ENCODE peak calls at places on chromosomes 4 and X, in six cellular contexts. One of them, this sample, is unnamed.
A peak's percentile ranks its signal among the peaks of the same experiment; 100 is the strongest.

GRCh38 chrX:140318306-140318705 is 186.6 kb downstream of the SOX3 start:
- DNase-seq in endodermal cell: no peak
- DNase-seq in IMR-90: no peak
- DNase-seq in K562: no peak
- DNase-seq in H9: no peak
- DNase-seq in keratinocyte: no peak
- DNase-seq in this sample: no peak

GRCh38 chrX:105658136-105658535 is 164.2 kb upstream of the NRK start:
- DNase-seq in endodermal cell: no peak
- DNase-seq in keratinocyte: no peak
- DNase-seq in H9: no peak
- DNase-seq in IMR-90: no peak
- DNase-seq in K562: no peak
- DNase-seq in this sample: no peak

GRCh38 chrX:120223374-120223773 is 27.2 kb upstream of the ZBTB33 start:
- DNase-seq in keratinocyte: no peak
- DNase-seq in endodermal cell: no peak
- DNase-seq in K562: no peak
- DNase-seq in IMR-90: no peak
- DNase-seq in H9: no peak
- DNase-seq in this sample: no peak

GRCh38 chrX:116657071-116657470 is 194.3 kb upstream of the CT83 start:
- DNase-seq in H9: no peak
- DNase-seq in IMR-90: no peak
- DNase-seq in endodermal cell: no peak
- DNase-seq in keratinocyte: no peak
- DNase-seq in K562: no peak
- DNase-seq in this sample: no peak

GRCh38 chr4:145739840-145740239 is 59.9 kb downstream of the C4orf51 start:
- DNase-seq in K562: no peak
- DNase-seq in IMR-90: no peak
- DNase-seq in H9: no peak
- DNase-seq in endodermal cell: no peak
- DNase-seq in keratinocyte: no peak
- DNase-seq in this sample: no peak

GRCh38 chrX:47484885-47485284 is 1.9 kb upstream of the ZNF41 start:
- DNase-seq in keratinocyte: no peak
- DNase-seq in H9: no peak
- DNase-seq in IMR-90: no peak
- DNase-seq in K562: no peak
- DNase-seq in endodermal cell: no peak
- DNase-seq in this sample: no peak

GRCh38 chrX:151702021-151702714 is 6.9 kb downstream of the PRRG3 start:
- DNase-seq in H9: no peak
- DNase-seq in endodermal cell: no peak
- DNase-seq in IMR-90: no peak
- DNase-seq in keratinocyte: no peak
- DNase-seq in K562: no peak
- DNase-seq in this sample: no peak

GRCh38 chr4:31104596-31104995 is 384.4 kb downstream of the PCDH7 start:
- DNase-seq in IMR-90: no peak
- DNase-seq in endodermal cell: no peak
- DNase-seq in H9: no peak
- DNase-seq in K562: no peak
- DNase-seq in keratinocyte: no peak
- DNase-seq in this sample: no peak

GRCh38 chr4:142404191-142404611 is 441.9 kb downstream of the INPP4B start:
- DNase-seq in H9: no peak
- DNase-seq in keratinocyte: no peak
- DNase-seq in IMR-90: peak; percentile 72
- DNase-seq in endodermal cell: no peak
- DNase-seq in K562: no peak
- DNase-seq in this sample: no peak

GRCh38 chr4:25320374-25321172 is 8.0 kb downstream of the ZCCHC4 start:
- DNase-seq in endodermal cell: no peak
- DNase-seq in H9: no peak
- DNase-seq in K562: no peak
- DNase-seq in keratinocyte: peak; percentile 35
- DNase-seq in IMR-90: peak; percentile 92
- DNase-seq in this sample: no peak

GRCh38 chr4:152029631-152030030 is 268.8 kb upstream of the GATB start:
- DNase-seq in K562: no peak
- DNase-seq in endodermal cell: peak; percentile 7
- DNase-seq in IMR-90: no peak
- DNase-seq in H9: no peak
- DNase-seq in keratinocyte: no peak
- DNase-seq in this sample: no peak

GRCh38 chr4:188254211-188254610 is 115.0 kb downstream of the TRIML1 start:
- DNase-seq in H9: no peak
- DNase-seq in keratinocyte: no peak
- DNase-seq in K562: no peak
- DNase-seq in IMR-90: peak; percentile 16
- DNase-seq in endodermal cell: no peak
- DNase-seq in this sample: no peak

GRCh38 chr4:138978600-138978999 is 37.0 kb upstream of the NOCT start:
- DNase-seq in IMR-90: no peak
- DNase-seq in keratinocyte: no peak
- DNase-seq in endodermal cell: peak; percentile 59
- DNase-seq in H9: no peak
- DNase-seq in K562: no peak
- DNase-seq in this sample: no peak

GRCh38 chr4:138948918-138949317 is 66.7 kb upstream of the NOCT start:
- DNase-seq in K562: no peak
- DNase-seq in IMR-90: no peak
- DNase-seq in keratinocyte: no peak
- DNase-seq in H9: no peak
- DNase-seq in endodermal cell: no peak
- DNase-seq in this sample: no peak

GRCh38 chrX:32896132-32896531 is 315.2 kb downstream of the DMD start:
- DNase-seq in K562: no peak
- DNase-seq in H9: no peak
- DNase-seq in keratinocyte: no peak
- DNase-seq in IMR-90: no peak
- DNase-seq in endodermal cell: no peak
- DNase-seq in this sample: no peak

GRCh38 chrX:102129473-102129872 is 4.0 kb downstream of the TCEAL2 start:
- DNase-seq in keratinocyte: no peak
- DNase-seq in endodermal cell: no peak
- DNase-seq in IMR-90: peak; percentile 4
- DNase-seq in H9: no peak
- DNase-seq in K562: no peak
- DNase-seq in this sample: no peak

GRCh38 chr4:127622923-127623754 is 9.6 kb upstream of the INTU start:
- DNase-seq in K562: no peak
- DNase-seq in keratinocyte: no peak
- DNase-seq in H9: peak; percentile 86
- DNase-seq in endodermal cell: peak; percentile 94
- DNase-seq in IMR-90: peak; percentile 33
- DNase-seq in this sample: no peak

GRCh38 chr4:4387531-4388311 is 819 bp downstream of the NSG1 start:
- DNase-seq in endodermal cell: peak; percentile 67
- DNase-seq in K562: no peak
- DNase-seq in H9: no peak
- DNase-seq in keratinocyte: no peak
- DNase-seq in IMR-90: no peak
- DNase-seq in this sample: no peak

GRCh38 chrX:135625995-135626394 is 87.4 kb upstream of the CT45A1 start:
- DNase-seq in IMR-90: no peak
- DNase-seq in H9: no peak
- DNase-seq in K562: peak; percentile 9
- DNase-seq in keratinocyte: no peak
- DNase-seq in endodermal cell: peak; percentile 41
- DNase-seq in this sample: no peak

GRCh38 chr4:13547563-13548041 is 3.3 kb upstream of the NKX3-2 start:
- DNase-seq in keratinocyte: no peak
- DNase-seq in K562: no peak
- DNase-seq in H9: no peak
- DNase-seq in IMR-90: no peak
- DNase-seq in endodermal cell: peak; percentile 79
- DNase-seq in this sample: no peak

GRCh38 chrX:138754861-138755260 is 43.3 kb upstream of the FGF13 start:
- DNase-seq in keratinocyte: no peak
- DNase-seq in K562: no peak
- DNase-seq in IMR-90: no peak
- DNase-seq in endodermal cell: no peak
- DNase-seq in H9: no peak
- DNase-seq in this sample: no peak

GRCh38 chrX:148270499-148270898 is 229.9 kb upstream of the AFF2 start:
- DNase-seq in IMR-90: no peak
- DNase-seq in endodermal cell: no peak
- DNase-seq in K562: no peak
- DNase-seq in H9: no peak
- DNase-seq in keratinocyte: no peak
- DNase-seq in this sample: no peak

GRCh38 chrX:148268646-148269045 is 231.8 kb upstream of the AFF2 start:
- DNase-seq in endodermal cell: no peak
- DNase-seq in keratinocyte: no peak
- DNase-seq in H9: no peak
- DNase-seq in IMR-90: no peak
- DNase-seq in K562: no peak
- DNase-seq in this sample: no peak

GRCh38 chrX:148271263-148271662 is 229.2 kb upstream of the AFF2 start:
- DNase-seq in keratinocyte: no peak
- DNase-seq in IMR-90: no peak
- DNase-seq in K562: no peak
- DNase-seq in endodermal cell: no peak
- DNase-seq in H9: no peak
- DNase-seq in this sample: no peak

GRCh38 chrX:148265829-148266228 is 234.6 kb upstream of the AFF2 start:
- DNase-seq in IMR-90: no peak
- DNase-seq in keratinocyte: no peak
- DNase-seq in K562: no peak
- DNase-seq in endodermal cell: no peak
- DNase-seq in H9: no peak
- DNase-seq in this sample: no peak

GRCh38 chrX:148269513-148269912 is 230.9 kb upstream of the AFF2 start:
- DNase-seq in H9: no peak
- DNase-seq in K562: no peak
- DNase-seq in keratinocyte: no peak
- DNase-seq in endodermal cell: no peak
- DNase-seq in IMR-90: no peak
- DNase-seq in this sample: no peak
- H3K9me3 ChIP-seq in H9: peaks cover 28% of the 10 kb centered on the region
- H3K9me3 ChIP-seq in K562: no peaks in the 10 kb centered on the region
- H3K9me3 ChIP-seq in keratinocyte: peaks cover 4% of the 10 kb centered on the region
- H3K9me3 ChIP-seq in endodermal cell: no peaks in the 10 kb centered on the region
- H3K9me3 ChIP-seq in IMR-90: peaks cover 10% of the 10 kb centered on the region
- H3K9me3 ChIP-seq in this sample: no peaks in the 10 kb centered on the region

GRCh38 chr4:159070742-159071141 is 32.1 kb upstream of the RAPGEF2 start:
- DNase-seq in endodermal cell: no peak
- DNase-seq in IMR-90: peak; percentile 74
- DNase-seq in keratinocyte: no peak
- DNase-seq in K562: no peak
- DNase-seq in H9: no peak
- DNase-seq in this sample: no peak
- H3K9ac ChIP-seq in endodermal cell: no peak overlapping the region
- H3K9ac ChIP-seq in IMR-90: no peak overlapping the region
- H3K9ac ChIP-seq in keratinocyte: no peak overlapping the region
- H3K9ac ChIP-seq in K562: no peak overlapping the region
- H3K9ac ChIP-seq in H9: no peak overlapping the region
- H3K9ac ChIP-seq in this sample: no peak overlapping the region

GRCh38 chr4:850323-850945 is 24.5 kb upstream of the CPLX1 start:
- DNase-seq in K562: no peak
- DNase-seq in IMR-90: no peak
- DNase-seq in keratinocyte: no peak
- DNase-seq in H9: no peak
- DNase-seq in endodermal cell: no peak
- DNase-seq in this sample: no peak

GRCh38 chr4:845836-846251 is 19.9 kb upstream of the CPLX1 start:
- DNase-seq in H9: no peak
- DNase-seq in IMR-90: peak; percentile 30
- DNase-seq in endodermal cell: no peak
- DNase-seq in keratinocyte: no peak
- DNase-seq in K562: no peak
- DNase-seq in this sample: no peak

GRCh38 chr4:849478-850175 is 23.7 kb upstream of the CPLX1 start:
- DNase-seq in keratinocyte: no peak
- DNase-seq in endodermal cell: no peak
- DNase-seq in K562: no peak
- DNase-seq in IMR-90: no peak
- DNase-seq in H9: no peak
- DNase-seq in this sample: no peak

GRCh38 chr4:848803-849477 is 23.0 kb upstream of the CPLX1 start:
- DNase-seq in H9: no peak
- DNase-seq in keratinocyte: no peak
- DNase-seq in K562: no peak
- DNase-seq in IMR-90: no peak
- DNase-seq in endodermal cell: no peak
- DNase-seq in this sample: no peak

DNA sequence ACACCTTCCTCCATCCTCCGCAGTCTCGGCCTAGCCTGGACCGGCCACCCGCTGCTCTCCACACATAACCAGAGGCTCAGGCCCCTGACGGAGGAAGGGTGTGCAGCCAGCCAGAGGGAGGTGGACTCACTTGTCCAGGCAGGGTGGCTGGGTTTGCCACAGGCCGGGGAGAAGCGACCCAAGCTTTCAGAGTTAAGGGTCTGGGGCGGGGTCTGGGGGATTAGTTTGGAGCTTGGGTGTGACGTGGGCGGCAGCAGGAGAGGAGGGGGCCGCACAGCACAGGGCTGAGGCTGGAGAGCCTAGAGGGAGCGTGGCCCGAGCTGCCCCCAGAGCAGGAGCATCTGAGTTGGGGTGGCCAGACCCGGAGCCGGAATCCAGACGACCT is 22.4 kb upstream of the CPLX1 start:
- DNase-seq in endodermal cell: no peak
- DNase-seq in keratinocyte: no peak
- DNase-seq in H9: no peak
- DNase-seq in K562: no peak
- DNase-seq in IMR-90: no peak
- DNase-seq in this sample: no peak
- H3K9me3 ChIP-seq in endodermal cell: no peaks in the 10 kb centered on the region
- H3K9me3 ChIP-seq in keratinocyte: no peaks in the 10 kb centered on the region
- H3K9me3 ChIP-seq in H9: no peaks in the 10 kb centered on the region
- H3K9me3 ChIP-seq in K562: no peaks in the 10 kb centered on the region
- H3K9me3 ChIP-seq in IMR-90: no peaks in the 10 kb centered on the region
- H3K9me3 ChIP-seq in this sample: no peaks in the 10 kb centered on the region

GRCh38 chrX:118976599-118977340 is 2.4 kb downstream of the LONRF3 start:
- DNase-seq in endodermal cell: peak; percentile 54
- DNase-seq in keratinocyte: no peak
- DNase-seq in K562: peak; percentile 44
- DNase-seq in IMR-90: no peak
- DNase-seq in H9: no peak
- DNase-seq in this sample: no peak

GRCh38 chrX:118974088-118974907 is at the start of gene LONRF3:
- DNase-seq in endodermal cell: peak; percentile 53
- DNase-seq in K562: peak; percentile 42
- DNase-seq in H9: no peak
- DNase-seq in IMR-90: peak; percentile 3
- DNase-seq in keratinocyte: no peak
- DNase-seq in this sample: no peak

GRCh38 chrX:118974908-118975671 is 672 bp downstream of the LONRF3 start:
- DNase-seq in keratinocyte: no peak
- DNase-seq in IMR-90: no peak
- DNase-seq in H9: peak; percentile 41
- DNase-seq in K562: peak; percentile 50
- DNase-seq in endodermal cell: peak; percentile 71
- DNase-seq in this sample: no peak

GRCh38 chrX:118977424-118977823 is 3.0 kb downstream of the LONRF3 start:
- DNase-seq in IMR-90: no peak
- DNase-seq in H9: no peak
- DNase-seq in K562: no peak
- DNase-seq in endodermal cell: no peak
- DNase-seq in keratinocyte: no peak
- DNase-seq in this sample: no peak

GRCh38 chrX:118975831-118976598 is 1.6 kb downstream of the LONRF3 start:
- DNase-seq in keratinocyte: no peak
- DNase-seq in IMR-90: peak; percentile 3
- DNase-seq in K562: peak; percentile 65
- DNase-seq in H9: no peak
- DNase-seq in endodermal cell: peak; percentile 69
- DNase-seq in this sample: no peak
- H3K9ac ChIP-seq in keratinocyte: no peak overlapping the region
- H3K9ac ChIP-seq in IMR-90: no peak overlapping the region
- H3K9ac ChIP-seq in K562: peak overlapping the region; percentile 87
- H3K9ac ChIP-seq in H9: no peak overlapping the region
- H3K9ac ChIP-seq in endodermal cell: no peak overlapping the region
- H3K9ac ChIP-seq in this sample: no peak overlapping the region